ENCODE peak calls at places on chromosomes 16 and 17, in six cellular contexts. F is effector memory CD4-positive, alpha-beta T cell; Y is endodermal cell; N is CD8-positive, alpha-beta T cell; I is mammary epithelial cell; W is mucosa of descending colon. M is an unnamed sample. For H3K36me3, the result is how much of the 10 kb centered on the place peaks cover.

GRCh38 chr17:8807070-8807550 is 7.9 kb upstream of the MFSD6L start:
- DNase-seq in F (no peak), Y (peak), N (no peak), I (no peak), W (no peak), M (no peak)

GRCh38 chr17:59508999-59509398 is 56.4 kb upstream of the DHX40 start:
- DNase-seq in F (no peak), Y (peak), N (no peak), I (no peak), W (no peak), M (no peak)

GRCh38 chr16:85935957-85936760 is 37.2 kb downstream of the IRF8 start:
- DNase-seq in F (peak), Y (no peak), N (peak), I (no peak), W (no peak), M (no peak)

GRCh38 chr17:62653002-62653830 is 25.7 kb downstream of the MRC2 start:
- DNase-seq in F (peak), Y (peak), N (peak), I (no peak), W (peak), M (peak)

GRCh38 chr17:46010597-46011186 is 11.6 kb downstream of the STH start:
- DNase-seq in F (no peak), Y (peak), N (no peak), I (no peak), W (no peak), M (no peak)

GRCh38 chr16:27230562-27230991 is 27.3 kb downstream of the KDM8 start:
- DNase-seq in F (peak), Y (no peak), N (peak), I (no peak), W (peak), M (peak)

GRCh38 chr16:30527635-30528178 is 1.3 kb upstream of the ZNF768 start:
- DNase-seq in F (no peak), Y (no peak), N (no peak), I (peak), W (no peak), M (peak)

GRCh38 chr17:7261377-7262191 is 694 bp downstream of the CLDN7 start:
- DNase-seq in F (no peak), Y (peak), N (no peak), I (no peak), W (peak), M (peak)

GRCh38 chr17:79707931-79708891 is 22.5 kb upstream of the ENPP7 start:
- DNase-seq in F (peak), Y (peak), N (peak), I (peak), W (peak), M (no peak)

GRCh38 chr16:82756283-82756599 is 129.5 kb downstream of the CDH13 start:
- DNase-seq in F (no peak), Y (no peak), N (no peak), I (no peak), W (no peak), M (no peak)

GRCh38 chr17:56596741-56597494 is 3.4 kb downstream of the NOG start:
- DNase-seq in F (no peak), Y (peak), N (no peak), I (no peak), W (no peak), M (no peak)

GRCh38 chr16:12803203-12804093 is at the start of gene CPPED1:
- DNase-seq in F (peak), Y (peak), N (peak), I (peak), W (peak), M (peak)

GRCh38 chr17:54784305-54784704 is 116.3 kb upstream of the TOM1L1 start:
- DNase-seq in F (no peak), Y (no peak), N (no peak), I (no peak), W (no peak), M (no peak)

GRCh38 chr17:33469911-33470310 is 176.8 kb upstream of the ASIC2 start:
- DNase-seq in F (no peak), Y (no peak), N (no peak), I (peak), W (no peak), M (no peak)

GRCh38 chr16:68426355-68426652 is 22.0 kb downstream of the SMPD3 start:
- DNase-seq in F (no peak), Y (no peak), N (no peak), I (no peak), W (no peak), M (no peak)

GRCh38 chr16:84484579-84485254 is 19.7 kb downstream of the MEAK7 start:
- DNase-seq in F (no peak), Y (peak), N (no peak), I (no peak), W (peak), M (no peak)

GRCh38 chr16:4415538-4416199 is 727 bp downstream of the CORO7 start:
- DNase-seq in F (peak), Y (peak), N (peak), I (no peak), W (peak), M (peak)

DNA sequence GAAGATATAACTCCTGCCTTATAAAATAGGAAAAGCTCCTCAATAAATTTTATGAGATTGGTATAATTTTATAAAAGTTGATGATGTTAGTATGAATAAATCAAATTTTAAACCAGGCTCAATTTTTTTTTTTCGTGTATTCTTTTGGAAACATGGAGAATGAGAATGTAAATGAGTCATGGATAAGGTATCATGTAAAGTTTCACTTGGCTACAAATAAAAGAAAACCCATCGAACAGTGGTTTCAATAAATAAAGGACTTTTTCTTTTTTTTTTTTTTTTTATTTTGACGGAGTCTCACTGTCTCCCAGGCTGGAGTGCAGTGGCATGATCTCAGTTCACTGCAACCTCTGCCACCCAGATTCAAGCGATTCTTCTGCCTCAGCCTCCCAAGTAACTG is 67.3 kb downstream of the PHKB start:
- DNase-seq in F (no peak), Y (no peak), N (no peak), I (peak), W (no peak), M (no peak)
- H3K36me3 ChIP-seq in F (under half), Y (under half), N (under half), I (under half), W (under half), M (under half)

GRCh38 chr17:41975099-41976083 is 8.8 kb downstream of the CNP start:
- DNase-seq in F (no peak), Y (no peak), N (no peak), I (no peak), W (no peak), M (no peak)

GRCh38 chr17:41974031-41974430 is 7.4 kb downstream of the CNP start:
- DNase-seq in F (no peak), Y (no peak), N (no peak), I (no peak), W (no peak), M (peak)

GRCh38 chr17:41974658-41975057 is 8.1 kb downstream of the CNP start:
- DNase-seq in F (no peak), Y (no peak), N (no peak), I (no peak), W (no peak), M (peak)

GRCh38 chr17:41976142-41976768 is 9.7 kb downstream of the CNP start:
- DNase-seq in F (no peak), Y (no peak), N (no peak), I (no peak), W (no peak), M (no peak)

DNA sequence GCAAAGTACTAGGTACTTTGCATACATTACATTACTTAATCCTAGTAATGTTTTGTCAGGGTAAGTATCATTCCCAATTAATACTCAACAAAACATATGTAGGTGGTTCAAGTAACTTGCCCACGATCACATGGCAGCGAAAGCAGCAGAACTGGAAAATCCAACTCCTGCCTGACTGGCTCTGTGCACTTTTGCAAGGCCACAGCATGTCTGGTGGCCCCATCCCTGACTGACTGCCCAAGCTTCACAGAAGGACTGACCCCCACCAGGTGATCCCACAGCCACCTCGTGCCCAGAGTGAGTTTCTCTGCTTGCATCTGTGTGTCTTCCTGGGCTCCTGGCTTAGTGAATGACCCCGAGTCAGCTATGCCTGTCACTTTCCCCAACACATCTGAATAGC is 11.4 kb downstream of the CNP start:
- DNase-seq in F (no peak), Y (no peak), N (no peak), I (no peak), W (no peak), M (peak)
- H3K36me3 ChIP-seq in F (half or more), Y (half or more), N (half or more), I (under half), W (under half), M (under half)

DNA sequence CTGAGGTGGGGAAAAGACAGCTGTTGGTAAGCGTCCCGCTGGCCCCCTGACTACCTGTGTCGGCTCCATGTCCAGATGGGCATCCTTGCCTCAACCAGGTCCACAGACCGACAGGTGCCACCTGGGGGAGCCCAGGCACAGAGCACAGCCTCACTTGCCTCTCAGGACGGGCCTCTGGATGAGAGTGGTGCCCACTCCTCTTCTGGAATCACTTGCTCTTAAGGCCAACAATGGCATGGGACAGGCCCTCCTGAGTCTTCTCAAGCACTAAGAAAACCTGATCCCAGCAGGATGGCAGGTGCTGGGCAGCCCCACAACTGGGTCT is 17.2 kb downstream of the SLC16A3 start:
- DNase-seq in F (no peak), Y (peak), N (no peak), I (no peak), W (no peak), M (peak)
- H3K36me3 ChIP-seq in F (half or more), Y (half or more), N (half or more), I (under half), W (under half), M (half or more)

GRCh38 chr17:29400818-29401217 is 10.7 kb downstream of the TAOK1 start:
- DNase-seq in F (no peak), Y (no peak), N (no peak), I (no peak), W (no peak), M (no peak)

GRCh38 chr17:29399634-29400033 is 9.5 kb downstream of the TAOK1 start:
- DNase-seq in F (no peak), Y (no peak), N (no peak), I (no peak), W (no peak), M (no peak)

GRCh38 chr17:29401237-29401636 is 11.1 kb downstream of the TAOK1 start:
- DNase-seq in F (no peak), Y (no peak), N (no peak), I (no peak), W (no peak), M (no peak)
- H3K36me3 ChIP-seq in F (under half), Y (under half), N (under half), I (under half), W (under half), M (under half)

M was measured in left lung.